ENCODE peak calls at places on chromosomes 4 and X, in eight cellular contexts. B, H, Y, F, O, A, G and U are unnamed samples.
A peak's percentile ranks its signal among the peaks of the same experiment; 100 is the strongest.

GRCh38 chr4:6909970-6910339 is 329 bp downstream of the TBC1D14 start:
- DNase-seq in B (peak; percentile 26), H (no peak), Y (no peak), F (no peak), O (no peak), A (peak; percentile 78), G (peak; percentile 54), U (peak; percentile 55)

GRCh38 chrX:154779261-154779660 is 16.6 kb downstream of the DKC1 start:
- DNase-seq in B (no peak), H (no peak), Y (peak; percentile 82), F (no peak), O (no peak), A (no peak), G (no peak), U (no peak)

GRCh38 chrX:103175944-103176753 is 38.8 kb upstream of the BEX4 start:
- DNase-seq in B (peak; percentile 50), H (peak; percentile 29), Y (peak; percentile 38), F (no peak), O (peak; percentile 65), A (peak; percentile 67), G (peak; percentile 88), U (peak; percentile 66)

GRCh38 chr4:24988776-24989175 is 42.0 kb downstream of the LGI2 start:
- DNase-seq in B (peak; percentile 48), H (no peak), Y (peak; percentile 51), F (no peak), O (no peak), A (peak; percentile 26), G (no peak), U (peak; percentile 42)

GRCh38 chr4:14111730-14112171 is 484.2 kb upstream of the BOD1L1 start:
- DNase-seq in B (no peak), H (no peak), Y (peak; percentile 13), F (no peak), O (no peak), A (no peak), G (no peak), U (peak; percentile 92)

GRCh38 chr4:173782660-173783059 is 252.6 kb upstream of the HAND2 start:
- DNase-seq in B (no peak), H (no peak), Y (no peak), F (no peak), O (no peak), A (no peak), G (no peak), U (peak; percentile 17)

GRCh38 chr4:109332926-109333464 is 30.5 kb upstream of the COL25A1 start:
- DNase-seq in B (no peak), H (no peak), Y (no peak), F (no peak), O (no peak), A (no peak), G (no peak), U (peak; percentile 61)

GRCh38 chrX:68851082-68851481 is 22.3 kb downstream of the EFNB1 start:
- DNase-seq in B (no peak), H (no peak), Y (no peak), F (no peak), O (no peak), A (no peak), G (no peak), U (no peak)

GRCh38 chrX:65723706-65724105 is 56.3 kb downstream of the MSN start:
- DNase-seq in B (peak; percentile 84), H (no peak), Y (peak; percentile 40), F (no peak), O (no peak), A (no peak), G (no peak), U (no peak)

GRCh38 chr4:118367872-118368271 is 15.1 kb upstream of the PRSS12 start:
- DNase-seq in B (no peak), H (no peak), Y (no peak), F (no peak), O (no peak), A (no peak), G (no peak), U (no peak)

GRCh38 chr4:7460591-7460990 is 25.9 kb upstream of the PSAPL1 start:
- DNase-seq in B (no peak), H (no peak), Y (peak; percentile 7), F (no peak), O (no peak), A (no peak), G (no peak), U (no peak)

GRCh38 chr4:97720869-97721432 is 422.3 kb downstream of the STPG2 start:
- DNase-seq in B (peak; percentile 15), H (no peak), Y (no peak), F (no peak), O (no peak), A (peak; percentile 28), G (no peak), U (no peak)
- TF ChIP-seq CTCF in B (peak; percentile 35), H (no peak), Y (no peak), F (no peak), O (no peak), A (peak; percentile 55), G (no peak), U (peak; percentile 24)

GRCh38 chrX:13732246-13733067 is 2.0 kb downstream of the TRAPPC2 start:
- DNase-seq in B (no peak), H (no peak), Y (no peak), F (no peak), O (no peak), A (no peak), G (peak; percentile 21), U (peak; percentile 5)
- H3K27ac ChIP-seq in B (no peak overlapping the region), H (peak overlapping the region; percentile 83), Y (no peak overlapping the region), F (no peak overlapping the region), O (peak overlapping the region; percentile 91), A (no peak overlapping the region), G (peak overlapping the region; percentile 97), U (no peak overlapping the region)

GRCh38 chrX:122270809-122271494 is 913.1 kb upstream of the GRIA3 start:
- DNase-seq in B (no peak), H (no peak), Y (no peak), F (no peak), O (no peak), A (no peak), G (no peak), U (no peak)
- TF ChIP-seq CTCF in B (no peak), H (no peak), Y (no peak), F (no peak), O (no peak), A (no peak), G (no peak), U (no peak)

GRCh38 chr4:103947617-103948016 is 227.8 kb upstream of the TACR3 start:
- DNase-seq in B (no peak), H (no peak), Y (no peak), F (no peak), O (no peak), A (no peak), G (no peak), U (no peak)
- H3K27ac ChIP-seq in B (no peak overlapping the region), H (no peak overlapping the region), Y (no peak overlapping the region), F (no peak overlapping the region), O (no peak overlapping the region), A (no peak overlapping the region), G (no peak overlapping the region), U (no peak overlapping the region)

GRCh38 chr4:54428940-54429339 is 199.8 kb downstream of the PDGFRA start:
- DNase-seq in B (no peak), H (no peak), Y (no peak), F (no peak), O (no peak), A (no peak), G (no peak), U (no peak)

GRCh38 chr4:54427826-54428225 is 198.7 kb downstream of the PDGFRA start:
- DNase-seq in B (peak; percentile 78), H (no peak), Y (no peak), F (no peak), O (no peak), A (no peak), G (no peak), U (no peak)

DNA sequence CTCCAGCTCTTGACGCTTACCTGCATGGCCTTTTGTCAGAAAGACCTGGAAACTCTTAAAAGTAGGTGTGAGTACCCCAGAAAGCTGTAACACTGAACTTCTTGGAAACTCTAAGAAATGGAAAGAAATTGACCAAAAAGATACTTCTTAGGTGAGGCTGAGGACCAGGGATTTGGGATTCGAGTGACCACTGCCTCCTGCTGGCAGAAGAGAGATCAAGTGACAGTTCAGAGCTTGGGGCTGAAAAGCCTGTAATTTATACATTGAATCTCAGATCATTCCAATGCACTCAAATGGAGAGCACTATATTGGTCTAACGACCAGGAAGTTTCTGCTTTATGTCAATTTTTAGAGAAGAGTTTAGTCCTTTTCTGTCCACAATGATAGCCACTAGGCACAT is 204.6 kb downstream of the PDGFRA start:
- DNase-seq in B (no peak), H (no peak), Y (peak; percentile 37), F (no peak), O (no peak), A (peak; percentile 13), G (no peak), U (peak; percentile 10)
- TF ChIP-seq CTCF in B (peak; percentile 69), H (peak; percentile 11), Y (peak; percentile 50), F (no peak), O (no peak), A (peak; percentile 36), G (peak; percentile 5), U (peak; percentile 49)

GRCh38 chrX:11100281-11101035 is 10.7 kb upstream of the HCCS start:
- DNase-seq in B (no peak), H (peak; percentile 52), Y (peak; percentile 80), F (no peak), O (peak; percentile 18), A (peak; percentile 72), G (peak; percentile 33), U (peak; percentile 55)

GRCh38 chrX:11099465-11099864 is 11.7 kb upstream of the HCCS start:
- DNase-seq in B (no peak), H (no peak), Y (no peak), F (no peak), O (no peak), A (no peak), G (no peak), U (no peak)

GRCh38 chrX:11103751-11104150 is 7.4 kb upstream of the HCCS start:
- DNase-seq in B (no peak), H (no peak), Y (no peak), F (no peak), O (no peak), A (no peak), G (no peak), U (no peak)

GRCh38 chrX:11105080-11105479 is 6.1 kb upstream of the HCCS start:
- DNase-seq in B (no peak), H (no peak), Y (peak; percentile 54), F (no peak), O (no peak), A (no peak), G (no peak), U (peak; percentile 16)

DNA sequence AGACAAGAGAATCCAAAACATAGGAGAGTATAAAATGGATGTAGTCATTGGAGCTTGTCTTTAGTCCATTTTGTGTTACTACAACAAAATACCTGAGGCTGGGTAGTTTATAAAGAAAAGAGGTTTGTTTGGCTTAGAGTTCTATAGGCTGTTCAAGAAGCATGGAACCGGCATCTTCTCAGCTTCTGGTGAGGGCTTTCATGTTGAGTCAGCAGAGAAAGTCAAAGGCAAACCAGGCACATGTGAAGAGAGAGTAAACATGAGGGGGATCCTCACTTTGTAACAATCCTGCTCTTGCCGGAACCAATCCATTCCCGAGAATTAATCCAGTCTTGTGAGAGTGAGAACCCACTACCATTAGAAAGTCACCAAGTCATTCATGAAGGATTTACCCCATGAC is 8.1 kb upstream of the HCCS start:
- DNase-seq in B (no peak), H (no peak), Y (no peak), F (no peak), O (no peak), A (no peak), G (no peak), U (no peak)
- H3K27ac ChIP-seq in B (no peak overlapping the region), H (no peak overlapping the region), Y (no peak overlapping the region), F (no peak overlapping the region), O (no peak overlapping the region), A (no peak overlapping the region), G (no peak overlapping the region), U (no peak overlapping the region)

GRCh38 chr4:22356996-22357596 is 158.8 kb downstream of the ADGRA3 start:
- DNase-seq in B (peak; percentile 64), H (no peak), Y (peak; percentile 32), F (no peak), O (no peak), A (peak; percentile 30), G (no peak), U (peak; percentile 32)
- TF ChIP-seq CTCF in B (peak; percentile 57), H (no peak), Y (peak; percentile 49), F (no peak), O (no peak), A (peak; percentile 51), G (no peak), U (peak; percentile 45)